ENCODE peak calls at places on chromosomes 4 and X, in seven cellular contexts. D is pancreas, Z is bronchial epithelial cell, R is kidney, V is body of pancreas, K is EL, E is aorta. L is an unnamed sample.

GRCh38 chrX:10615931-10616780 is 4.2 kb downstream of the MID1 start:
- DNase-seq in Z (no peak), R (no peak), K (peak; percentile 61), E (peak; percentile 47), V (peak; percentile 65), D (peak; percentile 38), L (peak; percentile 34)

GRCh38 chrX:112687189-112687691 is 7.5 kb upstream of the LHFPL1 start:
- DNase-seq in Z (no peak), V (no peak), E (no peak), R (no peak), D (no peak), K (no peak), L (no peak)

GRCh38 chr4:144648042-144648441 is 2.1 kb downstream of the HHIP start:
- DNase-seq in K (no peak), Z (no peak), R (no peak), E (no peak), D (no peak), V (no peak), L (no peak)

GRCh38 chrX:154370300-154370881 is 4.0 kb downstream of the FLNA start:
- DNase-seq in R (peak; percentile 85), K (no peak), V (no peak), Z (no peak), D (no peak), E (no peak), L (no peak)

GRCh38 chrX:40006025-40007017 is 91.4 kb downstream of the BCOR start:
- DNase-seq in D (peak; percentile 23), R (peak; percentile 83), V (peak; percentile 59), K (peak; percentile 50), Z (no peak), E (peak; percentile 61), L (no peak)

GRCh38 chrX:138925330-138925729 is 213.8 kb upstream of the FGF13 start:
- DNase-seq in V (no peak), D (no peak), R (no peak), E (no peak), K (no peak), Z (peak; percentile 83), L (no peak)

GRCh38 chrX:39909996-39910395 is 187.8 kb downstream of the BCOR start:
- DNase-seq in V (no peak), K (no peak), Z (no peak), R (no peak), E (peak; percentile 15), D (no peak), L (no peak)

GRCh38 chrX:153476628-153477027 is 6.3 kb upstream of the HAUS7 start:
- DNase-seq in D (no peak), E (peak; percentile 90), R (no peak), Z (no peak), V (no peak), K (peak; percentile 38), L (no peak)

GRCh38 chr4:122635205-122635604 is 14.3 kb upstream of the IL21 start:
- DNase-seq in R (no peak), E (no peak), Z (no peak), D (no peak), K (no peak), V (no peak), L (no peak)

L was measured in prostate gland.